ENCODE peak calls at places on chromosomes 11 and 22, in four cellular contexts. X, S, A and R are unnamed samples.

GRCh38 chr11:5421811-5422210 is at the start of gene OR51Q1:
- DNase-seq in X (no peak), S (no peak), A (no peak), R (no peak)

GRCh38 chr11:97140885-97141494 is 751.2 kb downstream of the JRKL start:
- DNase-seq in X (no peak), S (peak), A (no peak), R (peak)

GRCh38 chr11:2547806-2548205 is 103.0 kb downstream of the KCNQ1 start:
- DNase-seq in X (peak), S (no peak), A (no peak), R (no peak)

GRCh38 chr11:34601085-34601444 is 19.8 kb upstream of the EHF start:
- DNase-seq in X (no peak), S (no peak), A (no peak), R (peak)

GRCh38 chr22:42364641-42365336 is 67.4 kb downstream of the NFAM1 start:
- DNase-seq in X (no peak), S (peak), A (no peak), R (peak)

GRCh38 chr11:42770444-42771065 is 541.2 kb upstream of the API5 start:
- DNase-seq in X (no peak), S (peak), A (no peak), R (peak)

GRCh38 chr11:61961570-61962212 is 5.7 kb downstream of the FTH1 start:
- DNase-seq in X (no peak), S (peak), A (no peak), R (peak)

GRCh38 chr22:23070418-23071162 is at the start of gene GNAZ:
- DNase-seq in X (peak), S (no peak), A (no peak), R (peak)

GRCh38 chr22:19772673-19773469 is 12.3 kb downstream of the TBX1 start:
- DNase-seq in X (peak), S (peak), A (no peak), R (no peak)

GRCh38 chr11:109704432-109704831 is 282.4 kb downstream of the C11orf87 start:
- DNase-seq in X (no peak), S (no peak), A (no peak), R (no peak)

GRCh38 chr11:59208956-59209355 is 3.8 kb downstream of the MPEG1 start:
- DNase-seq in X (no peak), S (no peak), A (no peak), R (peak)

GRCh38 chr11:62427630-62428233 is 8.9 kb downstream of the SCGB1A1 start:
- DNase-seq in X (no peak), S (no peak), A (no peak), R (peak)

GRCh38 chr11:11400635-11401232 is 47.7 kb upstream of the CSNK2A3 start:
- DNase-seq in X (no peak), S (no peak), A (no peak), R (no peak)

GRCh38 chr22:36027579-36027959 is 1.1 kb downstream of the RBFOX2 start:
- DNase-seq in X (no peak), S (peak), A (no peak), R (no peak)

GRCh38 chr11:131763193-131763890 is 392.9 kb downstream of the NTM start:
- DNase-seq in X (no peak), S (peak), A (no peak), R (peak)

GRCh38 chr11:115515647-115516046 is 11.4 kb upstream of the CADM1 start:
- DNase-seq in X (no peak), S (no peak), A (no peak), R (no peak)

GRCh38 chr22:42745118-42745517 is 24.4 kb upstream of the A4GALT start:
- DNase-seq in X (no peak), S (peak), A (no peak), R (no peak)

GRCh38 chr11:68258363-68258765 is 13.4 kb downstream of the C11orf24 start:
- DNase-seq in X (no peak), S (no peak), A (no peak), R (no peak)

GRCh38 chr11:95593101-95593500 is 196.5 kb downstream of the FAM76B start:
- DNase-seq in X (no peak), S (peak), A (no peak), R (no peak)

GRCh38 chr11:123020968-123021367 is 39.3 kb upstream of the BSX start:
- DNase-seq in X (no peak), S (peak), A (no peak), R (peak)

GRCh38 chr11:64233913-64234839 is at the start of gene VEGFB:
- DNase-seq in X (no peak), S (peak), A (no peak), R (no peak)

GRCh38 chr22:27269751-27270586 is 531.6 kb downstream of the MN1 start:
- DNase-seq in X (no peak), S (no peak), A (no peak), R (no peak)